ENCODE peak calls at places on chromosome 7, in six cellular contexts. N is kidney, H is B cell, D is upper lobe of right lung, C is AG09319, G is AG04450. J is an unnamed sample.

GRCh38 chr7:108239501-108240225 is 109.5 kb upstream of the LAMB4 start:
- DNase-seq in N (no peak), H (no peak), D (no peak), C (no peak), G (no peak), J (no peak)

GRCh38 chr7:102412548-102412947 is 16.4 kb downstream of the PRKRIP1 start:
- DNase-seq in N (no peak), H (no peak), D (no peak), C (no peak), G (no peak), J (no peak)

GRCh38 chr7:45054442-45054841 is 34.3 kb downstream of the NACAD start:
- DNase-seq in N (no peak), H (no peak), D (no peak), C (no peak), G (no peak), J (peak; percentile 48)

GRCh38 chr7:148303295-148304013 is 287.1 kb upstream of the C7orf33 start:
- DNase-seq in N (peak; percentile 91), H (no peak), D (no peak), C (no peak), G (no peak), J (no peak)

GRCh38 chr7:16034353-16034752 is 347.9 kb upstream of the MEOX2 start:
- DNase-seq in N (no peak), H (no peak), D (no peak), C (no peak), G (no peak), J (no peak)

GRCh38 chr7:75993689-75994387 is 557 bp downstream of the TMEM120A start:
- DNase-seq in N (peak; percentile 95), H (no peak), D (peak; percentile 79), C (peak; percentile 16), G (no peak), J (peak; percentile 93)

GRCh38 chr7:127473409-127473808 is 80.9 kb upstream of the ZNF800 start:
- DNase-seq in N (no peak), H (no peak), D (no peak), C (no peak), G (no peak), J (no peak)

GRCh38 chr7:137958593-137959431 is 43.1 kb downstream of the CREB3L2 start:
- DNase-seq in N (no peak), H (no peak), D (no peak), C (no peak), G (no peak), J (no peak)

GRCh38 chr7:23438171-23438570 is 32.1 kb downstream of the IGF2BP3 start:
- DNase-seq in N (no peak), H (no peak), D (no peak), C (no peak), G (no peak), J (no peak)

GRCh38 chr7:142001163-142001874 is 5.6 kb downstream of the MGAM start:
- DNase-seq in N (no peak), H (no peak), D (no peak), C (no peak), G (no peak), J (no peak)
- TF ChIP-seq CTCF in N (no peak), H (no peak), D (no peak), C (no peak), G (no peak), J (no peak)

GRCh38 chr7:123054357-123055133 is 59.0 kb upstream of the TAS2R16 start:
- DNase-seq in N (no peak), H (no peak), D (no peak), C (no peak), G (no peak), J (no peak)
- TF ChIP-seq CTCF in N (no peak), H (no peak), D (no peak), C (no peak), G (no peak), J (no peak)

DNA sequence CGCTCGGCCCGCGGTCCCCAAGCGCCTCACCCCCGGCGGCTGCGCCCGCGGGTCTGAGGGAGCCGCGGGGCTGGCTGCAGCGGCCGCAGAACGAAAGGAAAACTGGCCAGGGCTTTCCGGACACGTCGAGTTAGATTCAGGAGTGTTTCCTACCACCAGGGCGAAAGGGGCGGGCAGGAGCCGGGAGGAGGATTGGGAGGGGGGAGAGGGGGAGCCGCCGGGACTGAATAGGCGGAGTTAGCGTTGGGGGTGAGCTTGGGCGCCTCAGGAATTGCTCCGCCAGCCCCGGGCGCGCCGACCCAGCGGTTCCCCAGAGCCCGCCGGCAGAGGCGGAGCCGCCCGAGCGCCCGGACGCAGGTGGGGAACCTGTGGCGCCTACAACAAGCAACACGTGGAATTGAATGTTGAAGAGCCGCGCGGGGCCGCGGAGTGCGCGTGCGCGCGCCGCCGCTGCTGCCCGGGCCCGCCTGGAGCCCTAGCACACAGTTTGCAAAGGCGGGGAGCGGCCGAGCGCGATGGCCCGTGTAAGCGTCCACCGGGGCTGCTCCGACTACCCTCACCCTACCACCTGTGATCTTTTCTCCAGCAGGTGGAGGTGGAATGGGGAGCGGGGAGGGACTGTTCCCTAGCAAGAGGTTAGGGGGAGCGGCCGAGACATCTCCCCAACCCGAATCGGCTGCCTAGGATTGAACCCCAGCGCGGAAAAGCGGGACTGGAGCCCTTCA is at the start of gene CADPS2:
- DNase-seq in N (peak; percentile 95), H (no peak), D (peak; percentile 95), C (peak; percentile 62), G (peak; percentile 2), J (no peak)
- TF ChIP-seq CTCF in N (peak; percentile 41), H (no peak), D (peak; percentile 21), C (peak; percentile 17), G (peak; percentile 18), J (peak; percentile 40)

GRCh38 chr7:139827042-139827441 is 2.0 kb upstream of the TBXAS1 start:
- DNase-seq in N (no peak), H (no peak), D (no peak), C (no peak), G (no peak), J (no peak)
- TF ChIP-seq CTCF in N (no peak), H (no peak), D (no peak), C (no peak), G (no peak), J (peak; percentile 31)

DNA sequence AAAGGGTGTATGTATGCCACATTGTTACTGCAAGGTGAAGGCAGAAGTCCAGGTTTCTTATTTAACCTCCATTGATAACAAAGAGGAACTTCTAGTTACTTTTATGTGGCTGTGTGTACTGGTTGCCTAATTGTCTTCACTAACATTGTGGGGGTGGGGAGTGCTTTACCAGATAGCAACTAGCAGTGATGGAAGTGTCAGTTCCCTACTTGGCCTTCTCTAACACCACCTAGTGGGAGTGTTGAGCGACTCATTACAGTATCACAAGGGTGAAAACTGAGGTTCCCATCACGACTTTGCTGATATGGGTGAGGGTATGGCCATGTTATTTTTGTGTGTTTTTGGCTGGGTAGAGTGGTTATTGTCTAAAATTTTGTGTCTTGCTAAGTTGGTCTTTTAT is 274.4 kb downstream of the THSD7A start:
- DNase-seq in N (no peak), H (no peak), D (no peak), C (no peak), G (no peak), J (no peak)
- TF ChIP-seq CTCF in N (peak; percentile 33), H (no peak), D (peak; percentile 26), C (no peak), G (no peak), J (no peak)

DNA sequence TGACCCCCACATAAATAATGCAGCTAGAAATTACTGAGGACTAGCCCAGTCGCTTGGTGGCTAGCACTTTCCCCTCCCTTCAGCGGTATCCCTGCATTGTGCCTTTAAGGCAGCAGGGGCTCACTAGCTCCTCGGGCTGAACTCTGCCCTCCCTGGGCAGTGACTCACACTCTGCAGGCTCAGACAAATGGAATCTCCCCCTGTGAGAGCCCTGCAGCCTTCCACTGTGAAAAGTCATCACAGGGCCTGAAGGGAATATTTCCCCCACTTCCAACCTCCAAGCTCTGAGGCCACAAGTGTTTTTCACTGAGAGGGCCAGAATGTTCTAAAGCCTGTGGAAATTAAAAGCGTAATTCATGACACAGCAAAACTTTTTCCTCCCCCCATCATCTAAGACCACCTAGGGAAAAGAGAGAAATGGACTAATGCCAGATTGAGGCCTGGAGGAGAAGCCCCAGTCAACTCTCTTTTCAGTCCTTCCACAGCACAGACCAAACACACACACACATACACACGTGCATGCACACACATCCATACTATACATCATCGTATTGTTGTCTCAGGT is 93.6 kb upstream of the COL1A2 start:
- DNase-seq in N (peak; percentile 93), H (no peak), D (no peak), C (peak; percentile 87), G (peak; percentile 94), J (peak; percentile 68)
- TF ChIP-seq CTCF in N (no peak), H (no peak), D (no peak), C (peak; percentile 28), G (peak; percentile 40), J (peak; percentile 47)

GRCh38 chr7:100247152-100247757 is 27.5 kb downstream of the PVRIG start:
- DNase-seq in N (no peak), H (no peak), D (no peak), C (peak; percentile 58), G (peak; percentile 61), J (no peak)
- TF ChIP-seq CTCF in N (no peak), H (no peak), D (no peak), C (no peak), G (no peak), J (peak; percentile 29)